ENCODE peak calls at places on chromosomes 16 and 17, in six cellular contexts. A is GDM1, U is body of pancreas, Z is lower leg skin, P is IMR-90, O is HT-29. H is an unnamed sample.

GRCh38 chr17:39949028-39949427 is 13.8 kb upstream of the GSDMA start:
- DNase-seq in A (no peak), U (no peak), Z (no peak), P (no peak), O (no peak), H (no peak)

GRCh38 chr16:57764341-57765159 is 29.0 kb downstream of the KATNB1 start:
- DNase-seq in A (no peak), U (no peak), Z (no peak), P (peak), O (peak), H (peak)

GRCh38 chr17:77729587-77729986 is 228.9 kb upstream of the TNRC6C start:
- DNase-seq in A (no peak), U (no peak), Z (no peak), P (no peak), O (no peak), H (no peak)

GRCh38 chr17:17718251-17718650 is 37.0 kb downstream of the RAI1 start:
- DNase-seq in A (no peak), U (no peak), Z (no peak), P (no peak), O (no peak), H (no peak)

GRCh38 chr17:38886643-38887010 is 16.8 kb downstream of the LASP1 start:
- DNase-seq in A (no peak), U (no peak), Z (no peak), P (no peak), O (no peak), H (no peak)

GRCh38 chr17:17849147-17849820 is 12.5 kb upstream of the SREBF1 start:
- DNase-seq in A (peak), U (no peak), Z (peak), P (no peak), O (no peak), H (peak)

GRCh38 chr16:70635356-70636016 is 10.9 kb upstream of the IL34 start:
- DNase-seq in A (no peak), U (no peak), Z (no peak), P (peak), O (no peak), H (peak)

GRCh38 chr16:15946257-15947044 is 3.0 kb upstream of the ABCC1 start:
- DNase-seq in A (no peak), U (no peak), Z (no peak), P (peak), O (peak), H (peak)

GRCh38 chr17:49573510-49574282 is 2.0 kb upstream of the NXPH3 start:
- DNase-seq in A (no peak), U (no peak), Z (no peak), P (no peak), O (no peak), H (no peak)

GRCh38 chr17:82671071-82671470 is 22.8 kb upstream of the WDR45B start:
- DNase-seq in A (no peak), U (no peak), Z (no peak), P (no peak), O (no peak), H (no peak)

GRCh38 chr16:83744521-83744981 is 63.2 kb upstream of the HSBP1 start:
- DNase-seq in A (no peak), U (no peak), Z (peak), P (peak), O (no peak), H (no peak)

GRCh38 chr16:72739577-72739976 is 308.4 kb downstream of the ZFHX3 start:
- DNase-seq in A (no peak), U (no peak), Z (no peak), P (peak), O (no peak), H (peak)

GRCh38 chr16:1460602-1461138 is 14.2 kb downstream of the CLCN7 start:
- DNase-seq in A (no peak), U (no peak), Z (no peak), P (no peak), O (no peak), H (no peak)

GRCh38 chr17:559699-560378 is 154.8 kb downstream of the VPS53 start:
- DNase-seq in A (no peak), U (no peak), Z (peak), P (peak), O (no peak), H (peak)

GRCh38 chr17:74754832-74755231 is 6.4 kb downstream of the NHERF1 start:
- DNase-seq in A (no peak), U (no peak), Z (no peak), P (no peak), O (no peak), H (no peak)

GRCh38 chr17:17484451-17484899 is 7.7 kb downstream of the MED9 start:
- DNase-seq in A (peak), U (no peak), Z (no peak), P (peak), O (no peak), H (no peak)

GRCh38 chr16:5234295-5235050 is 136.9 kb upstream of the EEF2KMT start:
- DNase-seq in A (no peak), U (no peak), Z (no peak), P (no peak), O (no peak), H (no peak)

GRCh38 chr17:43803758-43804157 is 23.5 kb downstream of the CFAP97D1 start:
- DNase-seq in A (no peak), U (no peak), Z (no peak), P (peak), O (no peak), H (peak)

GRCh38 chr17:59623151-59623550 is 3.5 kb downstream of the CLTC start:
- DNase-seq in A (no peak), U (no peak), Z (no peak), P (no peak), O (no peak), H (peak)

H was measured in fibroblast of the aortic adventitia.